ENCODE peak calls at places on chromosomes 1 and 21, in four cellular contexts. One of them, this sample, is unnamed.

GRCh38 chr1:168786476-168787330 is 57.7 kb upstream of the DPT start:
- DNase-seq in GM23338: no peak
- DNase-seq in MM.1S: no peak
- DNase-seq in type B pancreatic cell: no peak
- DNase-seq in this sample: no peak

GRCh38 chr1:118842462-118843201 is 145.5 kb downstream of the TBX15 start:
- DNase-seq in type B pancreatic cell: no peak
- DNase-seq in MM.1S: no peak
- DNase-seq in GM23338: no peak
- DNase-seq in this sample: no peak

GRCh38 chr1:10765734-10766478 is 30.5 kb downstream of the CASZ1 start:
- DNase-seq in type B pancreatic cell: no peak
- DNase-seq in MM.1S: no peak
- DNase-seq in GM23338: no peak
- DNase-seq in this sample: no peak

GRCh38 chr1:150765229-150765976 is at the start of gene CTSS:
- DNase-seq in type B pancreatic cell: no peak
- DNase-seq in MM.1S: peak; percentile 80
- DNase-seq in GM23338: no peak
- DNase-seq in this sample: peak; percentile 70

GRCh38 chr1:171999756-172000155 is 158.5 kb downstream of the DNM3 start:
- DNase-seq in GM23338: no peak
- DNase-seq in type B pancreatic cell: no peak
- DNase-seq in MM.1S: no peak
- DNase-seq in this sample: no peak

GRCh38 chr21:26057488-26058170 is 112.9 kb downstream of the APP start:
- DNase-seq in type B pancreatic cell: no peak
- DNase-seq in GM23338: no peak
- DNase-seq in MM.1S: no peak
- DNase-seq in this sample: no peak

GRCh38 chr1:2409745-2410144 is 2.6 kb downstream of the PEX10 start:
- DNase-seq in type B pancreatic cell: no peak
- DNase-seq in GM23338: no peak
- DNase-seq in MM.1S: no peak
- DNase-seq in this sample: no peak

GRCh38 chr21:16420086-16420724 is 690.4 kb downstream of the USP25 start:
- DNase-seq in type B pancreatic cell: no peak
- DNase-seq in GM23338: no peak
- DNase-seq in MM.1S: no peak
- DNase-seq in this sample: no peak

GRCh38 chr1:21355956-21356355 is 65.7 kb upstream of the ECE1 start:
- DNase-seq in type B pancreatic cell: no peak
- DNase-seq in GM23338: no peak
- DNase-seq in MM.1S: no peak
- DNase-seq in this sample: no peak

GRCh38 chr1:97759078-97759477 is 161.8 kb downstream of the DPYD start:
- DNase-seq in type B pancreatic cell: no peak
- DNase-seq in GM23338: no peak
- DNase-seq in MM.1S: no peak
- DNase-seq in this sample: no peak

GRCh38 chr1:42456010-42456753 is at the start of the genes PPCS and ZMYND12:
- DNase-seq in GM23338: peak; percentile 84
- DNase-seq in MM.1S: peak; percentile 92
- DNase-seq in type B pancreatic cell: peak; percentile 85
- DNase-seq in this sample: peak; percentile 93

GRCh38 chr1:221741364-221741970 is 422 bp downstream of the DUSP10 start:
- DNase-seq in type B pancreatic cell: no peak
- DNase-seq in MM.1S: no peak
- DNase-seq in GM23338: peak; percentile 57
- DNase-seq in this sample: no peak

GRCh38 chr1:110321045-110321444 is 18.1 kb upstream of the RBM15 start:
- DNase-seq in type B pancreatic cell: no peak
- DNase-seq in MM.1S: no peak
- DNase-seq in GM23338: no peak
- DNase-seq in this sample: no peak

GRCh38 chr1:3795453-3796214 is 664 bp downstream of the LRRC47 start:
- DNase-seq in MM.1S: no peak
- DNase-seq in GM23338: no peak
- DNase-seq in type B pancreatic cell: no peak
- DNase-seq in this sample: no peak

GRCh38 chr21:33978585-33978984 is 63.0 kb upstream of the ATP5PO start:
- DNase-seq in type B pancreatic cell: no peak
- DNase-seq in MM.1S: no peak
- DNase-seq in GM23338: no peak
- DNase-seq in this sample: no peak

GRCh38 chr1:234197839-234198238 is 175.4 kb upstream of the COA6 start:
- DNase-seq in type B pancreatic cell: no peak
- DNase-seq in GM23338: no peak
- DNase-seq in MM.1S: no peak
- DNase-seq in this sample: no peak

GRCh38 chr1:181112071-181112929 is 23.8 kb downstream of the IER5 start:
- DNase-seq in type B pancreatic cell: no peak
- DNase-seq in GM23338: no peak
- DNase-seq in MM.1S: no peak
- DNase-seq in this sample: no peak

GRCh38 chr1:18011703-18012102 is 95.9 kb upstream of the IGSF21 start:
- DNase-seq in MM.1S: no peak
- DNase-seq in type B pancreatic cell: no peak
- DNase-seq in GM23338: no peak
- DNase-seq in this sample: no peak

GRCh38 chr1:116825735-116826438 is 71.7 kb downstream of the CD2 start:
- DNase-seq in MM.1S: no peak
- DNase-seq in GM23338: no peak
- DNase-seq in type B pancreatic cell: no peak
- DNase-seq in this sample: peak; percentile 22

GRCh38 chr1:30294508-30294907 is 428.9 kb downstream of the MATN1 start:
- DNase-seq in type B pancreatic cell: peak; percentile 20
- DNase-seq in MM.1S: no peak
- DNase-seq in GM23338: no peak
- DNase-seq in this sample: no peak

GRCh38 chr1:2228684-2229031 is 539 bp downstream of the SKI start:
- DNase-seq in GM23338: peak; percentile 23
- DNase-seq in type B pancreatic cell: peak; percentile 70
- DNase-seq in MM.1S: peak; percentile 54
- DNase-seq in this sample: no peak

GRCh38 chr21:45867041-45867630 is 114.4 kb upstream of the COL6A1 start:
- DNase-seq in MM.1S: no peak
- DNase-seq in type B pancreatic cell: no peak
- DNase-seq in GM23338: no peak
- DNase-seq in this sample: no peak

GRCh38 chr1:152622803-152623202 is at the start of gene LCE3A:
- DNase-seq in type B pancreatic cell: no peak
- DNase-seq in MM.1S: peak; percentile 83
- DNase-seq in GM23338: peak; percentile 11
- DNase-seq in this sample: no peak

GRCh38 chr1:203351037-203351625 is at the start of gene FMOD:
- DNase-seq in type B pancreatic cell: no peak
- DNase-seq in MM.1S: no peak
- DNase-seq in GM23338: peak; percentile 71
- DNase-seq in this sample: no peak

GRCh38 chr21:44331209-44331608 is 8.0 kb downstream of the CFAP410 start:
- DNase-seq in MM.1S: no peak
- DNase-seq in type B pancreatic cell: no peak
- DNase-seq in GM23338: no peak
- DNase-seq in this sample: no peak

GRCh38 chr1:54872041-54872342 is 15.0 kb downstream of the DHCR24 start:
- DNase-seq in MM.1S: no peak
- DNase-seq in type B pancreatic cell: no peak
- DNase-seq in GM23338: no peak
- DNase-seq in this sample: no peak
- TF ChIP-seq CTCF in MM.1S: no peak
- TF ChIP-seq CTCF in type B pancreatic cell: no peak
- TF ChIP-seq CTCF in GM23338: no peak
- TF ChIP-seq CTCF in this sample: no peak

DNA sequence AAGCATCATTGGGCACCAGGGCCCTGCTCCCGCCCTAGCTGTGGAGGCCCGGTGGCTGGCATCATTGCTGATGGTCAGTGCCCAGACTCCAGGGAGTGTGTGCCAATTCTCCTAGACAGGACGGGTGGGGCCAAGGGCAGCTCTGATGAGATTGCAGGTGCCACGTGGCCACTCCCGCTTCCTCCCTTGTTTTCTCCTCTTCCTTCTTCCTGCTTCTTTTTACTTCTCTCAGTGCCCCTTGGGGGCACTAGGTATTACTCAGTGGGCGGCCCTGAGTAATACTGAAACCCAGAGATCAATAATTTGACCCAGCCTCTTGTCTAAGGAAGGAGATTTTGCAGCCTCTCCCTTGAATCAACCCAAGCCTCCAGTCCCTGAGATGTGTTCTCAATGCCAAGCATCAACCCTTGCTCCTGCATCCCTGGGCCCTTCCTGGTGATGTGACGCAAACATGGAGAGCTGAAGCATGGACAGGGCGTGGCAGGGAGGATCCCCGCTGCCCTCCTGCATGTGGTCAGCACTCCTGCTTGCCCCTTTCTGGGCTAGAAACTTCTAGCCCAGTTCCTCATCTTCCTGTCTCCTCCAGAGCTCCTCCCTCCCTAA is 32.4 kb downstream of the CDK18 start:
- DNase-seq in MM.1S: no peak
- DNase-seq in type B pancreatic cell: peak; percentile 43
- DNase-seq in GM23338: no peak
- DNase-seq in this sample: peak; percentile 12
- TF ChIP-seq CTCF in MM.1S: no peak
- TF ChIP-seq CTCF in type B pancreatic cell: no peak
- TF ChIP-seq CTCF in GM23338: no peak
- TF ChIP-seq CTCF in this sample: no peak

GRCh38 chr21:18387994-18388393 is 15.6 kb downstream of the TMPRSS15 start:
- DNase-seq in GM23338: peak; percentile 19
- DNase-seq in type B pancreatic cell: no peak
- DNase-seq in MM.1S: peak; percentile 27
- DNase-seq in this sample: no peak
- TF ChIP-seq CTCF in GM23338: peak; percentile 43
- TF ChIP-seq CTCF in type B pancreatic cell: no peak
- TF ChIP-seq CTCF in MM.1S: peak; percentile 25
- TF ChIP-seq CTCF in this sample: no peak

DNA sequence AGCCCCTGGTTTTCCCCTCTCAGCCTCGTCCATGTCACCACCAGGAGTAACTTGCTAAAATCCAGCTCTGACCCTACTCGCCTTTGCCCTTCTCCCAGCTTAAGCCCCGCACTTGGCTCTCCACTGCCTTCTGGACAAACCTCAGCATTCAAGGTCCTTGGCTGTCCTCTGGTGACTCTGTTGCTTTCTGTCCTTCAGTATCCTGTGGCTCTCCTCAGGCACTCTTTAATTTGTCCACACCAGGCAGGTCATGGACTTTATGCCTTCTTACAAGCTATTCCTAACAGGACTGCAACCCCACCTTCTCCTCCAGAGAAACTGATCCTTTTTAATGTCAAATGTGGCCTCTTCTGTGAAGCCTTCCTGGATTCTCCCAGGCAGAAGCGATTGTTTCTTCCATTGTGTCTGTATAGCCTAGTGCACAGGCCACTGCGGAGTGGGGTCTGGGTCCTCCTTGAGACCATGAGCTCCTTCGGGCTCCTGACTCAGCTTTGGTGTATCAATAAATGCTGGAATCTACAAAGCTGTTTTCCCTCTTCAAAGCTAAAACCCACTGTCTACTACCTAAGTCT is 26.7 kb upstream of the CTPS1 start:
- DNase-seq in type B pancreatic cell: no peak
- DNase-seq in MM.1S: no peak
- DNase-seq in GM23338: no peak
- DNase-seq in this sample: no peak
- TF ChIP-seq CTCF in type B pancreatic cell: peak; percentile 14
- TF ChIP-seq CTCF in MM.1S: no peak
- TF ChIP-seq CTCF in GM23338: no peak
- TF ChIP-seq CTCF in this sample: no peak